ENCODE peak calls at places on chromosomes 3 and 15, in four cellular contexts. Z, J, V and A are unnamed samples.

GRCh38 chr3:72031581-72031980 is 246.6 kb upstream of the PROK2 start:
- DNase-seq in Z (no peak), J (no peak), V (peak; percentile 71), A (no peak)

GRCh38 chr3:140292154-140292553 is 357.2 kb downstream of the CLSTN2 start:
- DNase-seq in Z (no peak), J (no peak), V (peak; percentile 3), A (no peak)

GRCh38 chr15:79981861-79982455 is 11.0 kb upstream of the BCL2A1 start:
- DNase-seq in J (no peak), Z (no peak), V (no peak), A (no peak)

GRCh38 chr3:156259896-156260788 is 139.8 kb downstream of the KCNAB1 start:
- DNase-seq in J (no peak), V (no peak), Z (no peak), A (no peak)

GRCh38 chr3:115834068-115834467 is 210.8 kb downstream of the GAP43 start:
- DNase-seq in Z (no peak), V (peak; percentile 67), J (no peak), A (no peak)

GRCh38 chr3:15465876-15466585 is 38.6 kb downstream of the EAF1 start:
- DNase-seq in V (no peak), Z (no peak), J (no peak), A (no peak)

GRCh38 chr15:26628879-26629529 is 143.9 kb downstream of the GABRB3 start:
- DNase-seq in Z (peak; percentile 50), V (peak; percentile 48), J (no peak), A (peak; percentile 62)

GRCh38 chr3:103169289-103169688 is 734.5 kb downstream of the ZPLD1 start:
- DNase-seq in J (no peak), Z (no peak), V (peak; percentile 9), A (no peak)

GRCh38 chr3:184688251-184688851 is 23.5 kb downstream of the MAGEF1 start:
- DNase-seq in V (peak; percentile 59), Z (no peak), J (no peak), A (no peak)

GRCh38 chr15:45349671-45350070 is 28.7 kb downstream of the GATM start:
- DNase-seq in Z (no peak), J (no peak), V (no peak), A (no peak)